ENCODE peak calls at places on chromosome 20, in eight cellular contexts. One of them, this sample, is unnamed. For H3K4me1, the result is how much of the 10 kb centered on the place peaks cover.

GRCh38 chr20:18907353-18907752 is 93.8 kb downstream of the SCP2D1 start:
- DNase-seq in uterus: no peak
- DNase-seq in upper lobe of right lung: no peak
- DNase-seq in pancreas: no peak
- DNase-seq in adrenal gland: no peak
- DNase-seq in GM12878: no peak
- DNase-seq in cardiac muscle cell: no peak
- DNase-seq in stomach: no peak
- DNase-seq in this sample: no peak

GRCh38 chr20:33125983-33126382 is 42.0 kb upstream of the BPIFA2 start:
- DNase-seq in uterus: no peak
- DNase-seq in upper lobe of right lung: no peak
- DNase-seq in pancreas: no peak
- DNase-seq in adrenal gland: no peak
- DNase-seq in GM12878: no peak
- DNase-seq in cardiac muscle cell: no peak
- DNase-seq in stomach: peak
- DNase-seq in this sample: no peak

GRCh38 chr20:6663104-6663503 is 104.4 kb upstream of the BMP2 start:
- DNase-seq in uterus: no peak
- DNase-seq in upper lobe of right lung: no peak
- DNase-seq in pancreas: no peak
- DNase-seq in adrenal gland: no peak
- DNase-seq in GM12878: no peak
- DNase-seq in cardiac muscle cell: no peak
- DNase-seq in stomach: no peak
- DNase-seq in this sample: no peak

GRCh38 chr20:34703573-34704176 is 469 bp upstream of the TP53INP2 start:
- DNase-seq in uterus: peak
- DNase-seq in upper lobe of right lung: no peak
- DNase-seq in pancreas: peak
- DNase-seq in adrenal gland: no peak
- DNase-seq in GM12878: no peak
- DNase-seq in cardiac muscle cell: peak
- DNase-seq in stomach: peak
- DNase-seq in this sample: no peak

GRCh38 chr20:10594286-10594868 is 79.4 kb downstream of the JAG1 start:
- DNase-seq in uterus: no peak
- DNase-seq in upper lobe of right lung: no peak
- DNase-seq in pancreas: no peak
- DNase-seq in adrenal gland: no peak
- DNase-seq in GM12878: no peak
- DNase-seq in cardiac muscle cell: no peak
- DNase-seq in stomach: no peak
- DNase-seq in this sample: no peak

GRCh38 chr20:59191036-59191755 is 27.6 kb downstream of the ZNF831 start:
- DNase-seq in uterus: no peak
- DNase-seq in upper lobe of right lung: no peak
- DNase-seq in pancreas: no peak
- DNase-seq in adrenal gland: no peak
- DNase-seq in GM12878: no peak
- DNase-seq in cardiac muscle cell: no peak
- DNase-seq in stomach: no peak
- DNase-seq in this sample: no peak

GRCh38 chr20:36462440-36463211 is 78.7 kb upstream of the MYL9 start:
- DNase-seq in uterus: peak
- DNase-seq in upper lobe of right lung: peak
- DNase-seq in pancreas: peak
- DNase-seq in adrenal gland: peak
- DNase-seq in GM12878: no peak
- DNase-seq in cardiac muscle cell: peak
- DNase-seq in stomach: peak
- DNase-seq in this sample: peak

GRCh38 chr20:23156170-23156841 is 70.2 kb upstream of the CD93 start:
- DNase-seq in uterus: no peak
- DNase-seq in upper lobe of right lung: no peak
- DNase-seq in pancreas: no peak
- DNase-seq in adrenal gland: no peak
- DNase-seq in GM12878: no peak
- DNase-seq in cardiac muscle cell: peak
- DNase-seq in stomach: peak
- DNase-seq in this sample: no peak

GRCh38 chr20:1108437-1108920 is 9.9 kb upstream of the PSMF1 start:
- DNase-seq in uterus: peak
- DNase-seq in upper lobe of right lung: peak
- DNase-seq in pancreas: peak
- DNase-seq in adrenal gland: peak
- DNase-seq in GM12878: no peak
- DNase-seq in cardiac muscle cell: peak
- DNase-seq in stomach: peak
- DNase-seq in this sample: peak

GRCh38 chr20:63316502-63316921 is 23.5 kb downstream of the COL20A1 start:
- DNase-seq in uterus: no peak
- DNase-seq in upper lobe of right lung: no peak
- DNase-seq in pancreas: no peak
- DNase-seq in adrenal gland: no peak
- DNase-seq in GM12878: no peak
- DNase-seq in cardiac muscle cell: no peak
- DNase-seq in stomach: no peak
- DNase-seq in this sample: no peak

GRCh38 chr20:19291818-19292132 is 79.3 kb downstream of the SLC24A3 start:
- DNase-seq in uterus: no peak
- DNase-seq in upper lobe of right lung: no peak
- DNase-seq in pancreas: no peak
- DNase-seq in adrenal gland: no peak
- DNase-seq in GM12878: no peak
- DNase-seq in cardiac muscle cell: no peak
- DNase-seq in stomach: no peak
- DNase-seq in this sample: no peak

GRCh38 chr20:39309458-39309857 is 347.3 kb downstream of the DHX35 start:
- DNase-seq in uterus: no peak
- DNase-seq in upper lobe of right lung: no peak
- DNase-seq in pancreas: no peak
- DNase-seq in adrenal gland: no peak
- DNase-seq in GM12878: no peak
- DNase-seq in cardiac muscle cell: no peak
- DNase-seq in stomach: no peak
- DNase-seq in this sample: no peak

GRCh38 chr20:19310541-19310940 is 98.1 kb downstream of the SLC24A3 start:
- DNase-seq in uterus: no peak
- DNase-seq in upper lobe of right lung: no peak
- DNase-seq in pancreas: no peak
- DNase-seq in adrenal gland: no peak
- DNase-seq in GM12878: no peak
- DNase-seq in cardiac muscle cell: no peak
- DNase-seq in stomach: no peak
- DNase-seq in this sample: no peak

GRCh38 chr20:53959849-53960585 is 110.4 kb downstream of the BCAS1 start:
- DNase-seq in uterus: peak
- DNase-seq in upper lobe of right lung: no peak
- DNase-seq in pancreas: no peak
- DNase-seq in adrenal gland: no peak
- DNase-seq in GM12878: no peak
- DNase-seq in cardiac muscle cell: peak
- DNase-seq in stomach: no peak
- DNase-seq in this sample: peak

GRCh38 chr20:32945710-32946221 is 58.5 kb downstream of the SUN5 start:
- DNase-seq in uterus: no peak
- DNase-seq in upper lobe of right lung: no peak
- DNase-seq in pancreas: no peak
- DNase-seq in adrenal gland: no peak
- DNase-seq in GM12878: no peak
- DNase-seq in cardiac muscle cell: peak
- DNase-seq in stomach: no peak
- DNase-seq in this sample: no peak

GRCh38 chr20:50264534-50265145 is 74.0 kb downstream of the CEBPB start:
- DNase-seq in uterus: no peak
- DNase-seq in upper lobe of right lung: no peak
- DNase-seq in pancreas: no peak
- DNase-seq in adrenal gland: no peak
- DNase-seq in GM12878: no peak
- DNase-seq in cardiac muscle cell: no peak
- DNase-seq in stomach: no peak
- DNase-seq in this sample: no peak

GRCh38 chr20:10061641-10062040 is 26.9 kb downstream of the ANKEF1 start:
- DNase-seq in uterus: no peak
- DNase-seq in upper lobe of right lung: no peak
- DNase-seq in pancreas: no peak
- DNase-seq in adrenal gland: no peak
- DNase-seq in GM12878: no peak
- DNase-seq in cardiac muscle cell: no peak
- DNase-seq in stomach: no peak
- DNase-seq in this sample: peak

GRCh38 chr20:59123677-59124060 is 40.0 kb upstream of the ZNF831 start:
- DNase-seq in uterus: no peak
- DNase-seq in upper lobe of right lung: no peak
- DNase-seq in pancreas: no peak
- DNase-seq in adrenal gland: no peak
- DNase-seq in GM12878: no peak
- DNase-seq in cardiac muscle cell: no peak
- DNase-seq in stomach: no peak
- DNase-seq in this sample: no peak

GRCh38 chr20:59583428-59584277 is 20.7 kb upstream of the PHACTR3 start:
- DNase-seq in uterus: no peak
- DNase-seq in upper lobe of right lung: peak
- DNase-seq in pancreas: no peak
- DNase-seq in adrenal gland: no peak
- DNase-seq in GM12878: no peak
- DNase-seq in cardiac muscle cell: peak
- DNase-seq in stomach: peak
- DNase-seq in this sample: peak

GRCh38 chr20:34402461-34402860 is 39.4 kb downstream of the ITCH start:
- DNase-seq in uterus: no peak
- DNase-seq in upper lobe of right lung: no peak
- DNase-seq in pancreas: no peak
- DNase-seq in adrenal gland: no peak
- DNase-seq in GM12878: no peak
- DNase-seq in cardiac muscle cell: peak
- DNase-seq in stomach: no peak
- DNase-seq in this sample: no peak

GRCh38 chr20:36571564-36572504 is 1.6 kb upstream of the TGIF2 start:
- DNase-seq in uterus: no peak
- DNase-seq in upper lobe of right lung: no peak
- DNase-seq in pancreas: no peak
- DNase-seq in adrenal gland: no peak
- DNase-seq in GM12878: no peak
- DNase-seq in cardiac muscle cell: no peak
- DNase-seq in stomach: no peak
- DNase-seq in this sample: no peak

GRCh38 chr20:62159835-62160234 is 16.3 kb downstream of the SS18L1 start:
- DNase-seq in uterus: no peak
- DNase-seq in upper lobe of right lung: no peak
- DNase-seq in pancreas: no peak
- DNase-seq in adrenal gland: no peak
- DNase-seq in GM12878: peak
- DNase-seq in cardiac muscle cell: no peak
- DNase-seq in stomach: no peak
- DNase-seq in this sample: no peak
- H3K27ac ChIP-seq in uterus: no peak
- H3K27ac ChIP-seq in upper lobe of right lung: no peak
- H3K27ac ChIP-seq in pancreas: no peak
- H3K27ac ChIP-seq in adrenal gland: no peak
- H3K27ac ChIP-seq in GM12878: no peak
- H3K27ac ChIP-seq in cardiac muscle cell: no peak
- H3K27ac ChIP-seq in stomach: no peak
- H3K27ac ChIP-seq in this sample: no peak

DNA sequence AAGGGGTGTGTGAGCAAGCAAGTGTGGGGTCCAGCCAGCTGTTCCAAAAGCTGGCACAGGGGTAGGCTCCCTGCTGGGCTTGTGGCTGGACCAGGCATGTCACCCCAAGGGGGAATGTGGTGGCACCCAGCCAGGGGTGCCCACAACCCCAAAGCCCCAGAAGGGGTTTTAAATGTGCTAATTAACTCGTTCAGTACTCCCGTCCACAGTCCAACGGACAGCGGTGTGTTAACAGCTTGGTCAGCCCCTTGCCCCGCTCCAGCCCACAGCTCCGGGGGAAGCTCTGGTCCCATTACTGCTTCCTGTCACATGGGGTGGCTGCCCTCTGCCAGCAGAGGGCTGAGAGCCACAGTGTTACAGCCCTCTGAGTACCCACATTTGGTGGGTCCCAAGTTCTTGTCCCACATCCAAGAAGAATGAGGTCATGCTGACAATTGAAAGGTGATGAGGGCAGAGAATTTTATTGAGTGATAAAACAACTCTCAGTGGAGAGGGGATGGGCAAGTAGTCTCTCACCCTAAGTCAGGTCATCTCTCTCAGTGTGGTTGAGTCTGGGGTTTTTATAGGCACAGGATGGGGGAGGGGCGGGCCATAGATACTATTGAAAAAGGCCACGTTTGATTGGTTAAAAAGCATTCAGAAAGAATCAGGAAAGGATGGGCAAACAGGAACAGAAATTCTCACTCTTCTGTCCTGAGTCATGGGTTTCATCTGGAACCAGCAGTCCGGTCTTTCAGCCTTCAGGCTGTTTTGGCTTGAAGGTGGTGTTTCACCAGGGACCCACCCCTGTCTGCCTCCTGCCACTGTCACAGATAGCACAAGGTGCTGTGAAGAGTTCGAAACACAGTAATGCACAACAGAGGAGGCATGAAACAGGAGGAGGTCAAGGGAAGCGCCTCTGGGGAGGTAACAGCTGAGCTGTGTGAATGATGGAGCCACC is 238.5 kb downstream of the NFATC2 start:
- DNase-seq in uterus: no peak
- DNase-seq in upper lobe of right lung: no peak
- DNase-seq in pancreas: no peak
- DNase-seq in adrenal gland: no peak
- DNase-seq in GM12878: no peak
- DNase-seq in cardiac muscle cell: no peak
- DNase-seq in stomach: no peak
- DNase-seq in this sample: no peak
- TF ChIP-seq CTCF in uterus: no peak
- TF ChIP-seq CTCF in upper lobe of right lung: no peak
- TF ChIP-seq CTCF in pancreas: no peak
- TF ChIP-seq CTCF in adrenal gland: no peak
- TF ChIP-seq CTCF in GM12878: no peak
- TF ChIP-seq CTCF in cardiac muscle cell: no peak
- TF ChIP-seq CTCF in stomach: no peak
- TF ChIP-seq CTCF in this sample: no peak

GRCh38 chr20:31666258-31667042 is 28.7 kb downstream of the COX4I2 start:
- DNase-seq in uterus: no peak
- DNase-seq in upper lobe of right lung: peak
- DNase-seq in pancreas: no peak
- DNase-seq in adrenal gland: peak
- DNase-seq in GM12878: no peak
- DNase-seq in cardiac muscle cell: no peak
- DNase-seq in stomach: no peak
- DNase-seq in this sample: peak
- H3K4me1 ChIP-seq in uterus: under half
- H3K4me1 ChIP-seq in upper lobe of right lung: half or more
- H3K4me1 ChIP-seq in pancreas: under half
- H3K4me1 ChIP-seq in adrenal gland: half or more
- H3K4me1 ChIP-seq in GM12878: under half
- H3K4me1 ChIP-seq in cardiac muscle cell: under half
- H3K4me1 ChIP-seq in stomach: half or more
- H3K4me1 ChIP-seq in this sample: half or more

DNA sequence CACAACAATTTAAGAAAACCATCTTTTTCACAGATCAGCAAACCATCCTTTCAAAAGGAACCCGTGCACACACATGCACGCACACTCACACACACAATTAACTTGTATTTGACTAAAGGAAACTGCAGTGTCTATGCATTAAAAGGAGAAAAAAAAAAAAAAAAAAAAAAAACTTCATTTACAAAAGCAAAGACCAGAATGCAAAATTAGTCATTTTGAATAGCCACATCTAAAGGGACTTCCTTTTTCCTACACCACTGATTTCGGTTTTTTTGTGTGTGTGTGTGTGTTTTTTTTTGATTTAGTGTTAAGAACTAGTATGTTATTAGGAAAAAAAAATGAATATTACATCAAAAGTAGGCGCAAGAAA is 6.3 kb downstream of the ZMYND8 start:
- DNase-seq in uterus: no peak
- DNase-seq in upper lobe of right lung: no peak
- DNase-seq in pancreas: no peak
- DNase-seq in adrenal gland: no peak
- DNase-seq in GM12878: no peak
- DNase-seq in cardiac muscle cell: no peak
- DNase-seq in stomach: no peak
- DNase-seq in this sample: no peak
- H3K27ac ChIP-seq in uterus: peak
- H3K27ac ChIP-seq in upper lobe of right lung: peak
- H3K27ac ChIP-seq in pancreas: no peak
- H3K27ac ChIP-seq in adrenal gland: peak
- H3K27ac ChIP-seq in GM12878: peak
- H3K27ac ChIP-seq in cardiac muscle cell: peak
- H3K27ac ChIP-seq in stomach: peak
- H3K27ac ChIP-seq in this sample: peak